ENCODE peak calls at places on chromosomes 13 and 19, in six cellular contexts. I is fibroblast of the aortic adventitia; R is stimulated activated CD8-positive, alpha-beta memory T cell treated with anti-CD3 and anti-CD28 coated beads, Interleukin-7, amount 100 ng/mL, for 1 hour; K is colonic mucosa; Q is dorsolateral prefrontal cortex; C is hypothalamus. P is an unnamed sample.

GRCh38 chr19:10769533-10770491 is 51.9 kb downstream of the DNM2 start:
- DNase-seq in C (no peak), R (no peak), Q (peak), K (no peak), I (peak), P (no peak)

GRCh38 chr13:102440259-102440936 is 38.5 kb upstream of the FGF14 start:
- DNase-seq in C (no peak), Q (no peak), R (no peak), I (no peak), K (peak), P (peak)

GRCh38 chr19:5985098-5985783 is 7.3 kb upstream of the RANBP3 start:
- DNase-seq in I (peak), Q (no peak), R (no peak), K (no peak), C (no peak), P (peak)

GRCh38 chr19:1166872-1167573 is 7.0 kb downstream of the SBNO2 start:
- DNase-seq in Q (no peak), K (no peak), R (no peak), I (no peak), C (no peak), P (no peak)

GRCh38 chr19:45598267-45599011 is 3.6 kb downstream of the GPR4 start:
- DNase-seq in R (no peak), K (no peak), C (no peak), Q (no peak), I (peak), P (no peak)

GRCh38 chr19:36460046-36460445 is 29.3 kb downstream of the ZNF566 start:
- DNase-seq in Q (no peak), R (no peak), C (no peak), K (no peak), I (peak), P (no peak)

GRCh38 chr19:35030257-35031071 is at the start of gene SCN1B:
- DNase-seq in R (peak), C (no peak), I (peak), Q (peak), K (no peak), P (peak)

GRCh38 chr13:90293793-90294361 is 1053.6 kb upstream of the MIR17HG start:
- DNase-seq in K (no peak), R (no peak), C (no peak), I (no peak), Q (no peak), P (no peak)

GRCh38 chr13:78852709-78853108 is 193.8 kb upstream of the OBI1 start:
- DNase-seq in C (no peak), K (no peak), R (no peak), Q (no peak), I (no peak), P (no peak)

GRCh38 chr13:81677857-81678256 is 1336.9 kb upstream of the SPRY2 start:
- DNase-seq in K (no peak), Q (no peak), R (no peak), I (no peak), C (no peak), P (no peak)

GRCh38 chr19:3586124-3586626 is 897 bp downstream of the GIPC3 start:
- DNase-seq in Q (no peak), I (no peak), R (no peak), C (no peak), K (no peak), P (no peak)

GRCh38 chr13:32264407-32264806 is 50.8 kb downstream of the ZAR1L start:
- DNase-seq in Q (no peak), C (no peak), K (no peak), I (peak), R (no peak), P (peak)

GRCh38 chr19:49808762-49809154 is 4.3 kb downstream of the FUZ start:
- DNase-seq in Q (peak), C (peak), R (peak), K (peak), I (peak), P (peak)

GRCh38 chr19:12841094-12841493 is 2.8 kb downstream of the MAST1 start:
- DNase-seq in I (peak), C (no peak), Q (peak), K (no peak), R (no peak), P (no peak)

GRCh38 chr19:28242317-28242927 is 970.5 kb downstream of the UQCRFS1 start:
- DNase-seq in R (no peak), Q (no peak), C (no peak), K (peak), I (peak), P (peak)

GRCh38 chr13:33186851-33187250 is 98.7 kb downstream of the STARD13 start:
- DNase-seq in R (no peak), Q (no peak), K (no peak), I (no peak), C (no peak), P (no peak)

GRCh38 chr19:34171877-34172660 is at the start of gene LSM14A:
- DNase-seq in Q (peak), K (peak), I (peak), C (peak), R (peak), P (peak)

GRCh38 chr13:21663197-21663596 is 7.7 kb upstream of the FGF9 start:
- DNase-seq in K (peak), R (no peak), Q (no peak), C (no peak), I (no peak), P (peak)

GRCh38 chr13:96090240-96091101 is 564 bp downstream of the HS6ST3 start:
- DNase-seq in K (no peak), R (no peak), C (no peak), Q (peak), I (no peak), P (no peak)

GRCh38 chr19:4352701-4353121 is 9.3 kb downstream of the MPND start:
- DNase-seq in C (no peak), I (peak), Q (no peak), R (peak), K (no peak), P (no peak)

GRCh38 chr19:48194041-48194871 is 23.8 kb downstream of the ZSWIM9 start:
- DNase-seq in K (no peak), C (no peak), R (no peak), Q (no peak), I (peak), P (no peak)

GRCh38 chr13:94327318-94327717 is 152.2 kb downstream of the DCT start:
- DNase-seq in R (no peak), I (no peak), C (no peak), Q (no peak), K (no peak), P (no peak)

GRCh38 chr13:39148513-39148961 is 110.3 kb downstream of the NHLRC3 start:
- DNase-seq in Q (no peak), R (no peak), K (no peak), I (peak), C (no peak), P (peak)

GRCh38 chr19:52369463-52370340 is at the start of gene ZNF880:
- DNase-seq in K (peak), R (peak), C (peak), I (peak), Q (peak), P (peak)

P was measured in mammary epithelial cell.